ENCODE peak calls at places on chromosomes 4 and X, in six cellular contexts. W, A, T, I, J and O are unnamed samples. For H4K20me1, the result is how much of the 10 kb centered on the place peaks cover.

GRCh38 chr4:133694416-133694815 is 507.2 kb downstream of the PABPC4L start:
- DNase-seq in W (no peak), A (no peak), T (no peak), I (no peak), J (no peak), O (no peak)

GRCh38 chr4:57682275-57682674 is 572.1 kb upstream of the IGFBP7 start:
- DNase-seq in W (no peak), A (no peak), T (no peak), I (no peak), J (no peak), O (no peak)

GRCh38 chrX:134636859-134637258 is 21.4 kb downstream of the PLAC1 start:
- DNase-seq in W (no peak), A (peak), T (no peak), I (no peak), J (no peak), O (no peak)

GRCh38 chr4:83582289-83582756 is 46.4 kb downstream of the GPAT3 start:
- DNase-seq in W (no peak), A (peak), T (no peak), I (peak), J (no peak), O (peak)

GRCh38 chr4:16597829-16598228 is 300.6 kb downstream of the LDB2 start:
- DNase-seq in W (peak), A (no peak), T (peak), I (no peak), J (no peak), O (peak)

GRCh38 chr4:76200771-76201224 is 12.8 kb downstream of the SCARB2 start:
- DNase-seq in W (peak), A (no peak), T (no peak), I (no peak), J (no peak), O (peak)

GRCh38 chr4:184450045-184450444 is 24.3 kb downstream of the IRF2 start:
- DNase-seq in W (no peak), A (peak), T (no peak), I (no peak), J (no peak), O (no peak)

GRCh38 chr4:118351851-118352827 is 664 bp downstream of the PRSS12 start:
- DNase-seq in W (peak), A (peak), T (peak), I (no peak), J (no peak), O (peak)

GRCh38 chrX:147476008-147476407 is 435.7 kb upstream of the FMR1 start:
- DNase-seq in W (peak), A (no peak), T (peak), I (peak), J (no peak), O (peak)

GRCh38 chr4:30429813-30430466 is 290.2 kb upstream of the PCDH7 start:
- DNase-seq in W (no peak), A (peak), T (no peak), I (no peak), J (no peak), O (peak)

GRCh38 chr4:109352941-109353340 is 50.5 kb upstream of the COL25A1 start:
- DNase-seq in W (no peak), A (no peak), T (no peak), I (no peak), J (no peak), O (no peak)

GRCh38 chr4:7522452-7522851 is 87.7 kb upstream of the PSAPL1 start:
- DNase-seq in W (no peak), A (no peak), T (no peak), I (no peak), J (no peak), O (no peak)

GRCh38 chrX:124098089-124098488 is 136.6 kb downstream of the STAG2 start:
- DNase-seq in W (peak), A (peak), T (peak), I (peak), J (no peak), O (peak)

GRCh38 chr4:68342139-68342538 is 7.8 kb downstream of the YTHDC1 start:
- DNase-seq in W (no peak), A (peak), T (peak), I (no peak), J (no peak), O (peak)

GRCh38 chr4:145178740-145179139 is 1.6 kb downstream of the OTUD4 start:
- DNase-seq in W (no peak), A (no peak), T (no peak), I (peak), J (no peak), O (no peak)

GRCh38 chr4:78214078-78214477 is 157.0 kb downstream of the FRAS1 start:
- DNase-seq in W (no peak), A (no peak), T (no peak), I (no peak), J (no peak), O (no peak)

GRCh38 chr4:28378109-28378830 is 1517.6 kb downstream of the STIM2 start:
- DNase-seq in W (no peak), A (no peak), T (peak), I (no peak), J (no peak), O (no peak)

GRCh38 chrX:153397256-153397960 is 3.7 kb downstream of the PNMA6E start:
- DNase-seq in W (no peak), A (no peak), T (no peak), I (peak), J (no peak), O (no peak)

GRCh38 chr4:141375855-141376254 is 155.2 kb downstream of the ZNF330 start:
- DNase-seq in W (peak), A (peak), T (peak), I (no peak), J (peak), O (peak)

GRCh38 chr4:117800636-117801035 is 233.7 kb upstream of the NDST3 start:
- DNase-seq in W (no peak), A (no peak), T (no peak), I (no peak), J (no peak), O (no peak)

GRCh38 chr4:76526585-76526990 is 91.6 kb downstream of the SHROOM3 start:
- DNase-seq in W (peak), A (no peak), T (peak), I (no peak), J (peak), O (peak)

GRCh38 chr4:56958111-56958517 is 19.3 kb downstream of the NOA1 start:
- DNase-seq in W (no peak), A (peak), T (no peak), I (no peak), J (no peak), O (peak)

GRCh38 chr4:156774422-156774821 is 197.2 kb downstream of the PDGFC start:
- DNase-seq in W (peak), A (peak), T (no peak), I (no peak), J (no peak), O (peak)

GRCh38 chr4:125070869-125071268 is 243.9 kb upstream of the FAT4 start:
- DNase-seq in W (no peak), A (no peak), T (no peak), I (no peak), J (no peak), O (no peak)

GRCh38 chr4:826508-827208 is 729 bp upstream of the CPLX1 start:
- DNase-seq in W (no peak), A (no peak), T (peak), I (no peak), J (no peak), O (peak)

GRCh38 chr4:10098770-10099139 is 17.8 kb downstream of the WDR1 start:
- DNase-seq in W (no peak), A (peak), T (no peak), I (no peak), J (no peak), O (no peak)

GRCh38 chr4:10102193-10102980 is 14.2 kb downstream of the WDR1 start:
- DNase-seq in W (no peak), A (no peak), T (peak), I (no peak), J (no peak), O (no peak)

GRCh38 chr4:10099521-10100325 is 16.9 kb downstream of the WDR1 start:
- DNase-seq in W (no peak), A (no peak), T (peak), I (no peak), J (no peak), O (no peak)

GRCh38 chr4:10101559-10102192 is 14.9 kb downstream of the WDR1 start:
- DNase-seq in W (no peak), A (peak), T (no peak), I (no peak), J (no peak), O (no peak)

DNA sequence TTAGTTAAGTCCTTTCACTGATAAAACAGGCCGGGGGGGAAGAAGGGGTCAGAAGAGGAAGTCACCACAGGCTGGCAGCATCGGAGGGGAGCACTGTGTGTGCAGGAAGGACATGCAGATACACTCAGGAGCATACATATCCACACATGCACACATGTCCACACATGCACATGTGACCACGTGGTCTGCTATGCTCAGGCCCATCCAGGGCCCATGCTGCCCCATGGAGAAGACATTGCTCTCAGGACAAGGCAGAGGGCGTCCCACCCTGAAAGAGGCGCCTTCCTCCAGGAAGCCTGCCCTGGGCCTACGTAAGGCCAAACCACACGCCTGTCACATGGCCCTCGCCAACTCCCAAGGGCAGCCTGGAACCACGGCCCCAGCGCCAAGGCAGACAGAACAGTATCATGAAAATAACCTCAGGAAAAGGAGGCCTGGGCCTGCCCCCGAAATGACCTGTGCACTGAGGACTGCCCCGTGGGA is 15.8 kb downstream of the WDR1 start:
- DNase-seq in W (no peak), A (no peak), T (no peak), I (no peak), J (no peak), O (no peak)
- H4K20me1 ChIP-seq in W (under half), A (under half), T (half or more), I (half or more), J (under half), O (half or more)

GRCh38 chr4:55397024-55397520 is 1.3 kb downstream of the TMEM165 start:
- DNase-seq in W (no peak), A (no peak), T (no peak), I (peak), J (no peak), O (peak)
- H4K20me1 ChIP-seq in W (under half), A (under half), T (under half), I (under half), J (under half), O (under half)

GRCh38 chr4:25466966-25467697 is 90.1 kb downstream of the ANAPC4 start:
- DNase-seq in W (no peak), A (no peak), T (no peak), I (no peak), J (no peak), O (no peak)

DNA sequence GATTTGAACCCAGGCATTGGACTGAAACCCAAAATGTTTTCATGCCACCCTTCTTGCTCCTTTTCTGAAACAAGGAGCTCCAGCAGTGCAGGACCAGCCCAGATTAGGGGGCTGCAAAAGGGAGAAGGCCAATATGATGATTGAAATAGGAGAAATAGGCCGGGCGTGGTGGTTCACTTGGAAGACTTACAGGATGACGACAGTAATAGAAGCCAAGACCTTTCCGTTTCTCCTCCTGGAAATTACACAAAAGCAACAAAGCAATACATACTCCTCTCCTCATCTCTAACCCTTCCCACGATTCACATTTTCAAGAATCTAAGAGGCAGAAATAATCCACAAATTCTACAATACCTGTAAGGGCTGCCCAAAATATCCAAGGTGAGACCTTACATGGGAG is 90.8 kb downstream of the ANAPC4 start:
- DNase-seq in W (no peak), A (no peak), T (no peak), I (no peak), J (no peak), O (no peak)
- H4K20me1 ChIP-seq in W (under half), A (under half), T (under half), I (under half), J (under half), O (under half)

GRCh38 chr4:55396305-55397023 is 707 bp downstream of the TMEM165 start:
- DNase-seq in W (peak), A (peak), T (peak), I (peak), J (no peak), O (peak)

GRCh38 chr4:55397521-55398321 is 2.0 kb downstream of the TMEM165 start:
- DNase-seq in W (no peak), A (peak), T (peak), I (no peak), J (peak), O (peak)

GRCh38 chr4:55398966-55399365 is 3.2 kb downstream of the TMEM165 start:
- DNase-seq in W (peak), A (no peak), T (peak), I (no peak), J (no peak), O (no peak)

GRCh38 chr4:55399581-55399980 is 3.8 kb downstream of the TMEM165 start:
- DNase-seq in W (no peak), A (no peak), T (no peak), I (no peak), J (no peak), O (no peak)

DNA sequence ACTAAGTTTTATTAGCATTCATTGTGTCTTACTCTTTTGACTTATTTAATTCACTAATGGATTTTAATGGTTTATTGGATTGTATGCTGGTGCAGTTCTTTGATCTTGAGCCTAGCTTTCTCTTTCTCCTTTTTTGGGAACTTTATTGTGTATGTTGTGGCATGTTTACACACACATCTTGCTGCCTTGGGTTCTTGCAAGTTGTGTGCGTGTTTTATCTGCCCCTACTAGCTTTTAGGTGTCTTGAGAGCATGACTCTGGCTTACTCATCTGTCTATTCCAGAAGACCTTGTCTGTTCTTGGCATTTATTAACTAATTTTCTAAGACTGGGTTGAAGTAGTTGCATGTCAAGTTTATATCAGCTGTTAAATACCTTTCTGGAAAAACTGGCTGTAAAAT is 2.7 kb downstream of the TMEM165 start:
- DNase-seq in W (no peak), A (peak), T (no peak), I (no peak), J (peak), O (peak)
- H4K20me1 ChIP-seq in W (under half), A (under half), T (under half), I (under half), J (under half), O (under half)

GRCh38 chrX:140342410-140342809 is 162.5 kb downstream of the SOX3 start:
- DNase-seq in W (no peak), A (no peak), T (no peak), I (no peak), J (no peak), O (no peak)
- H4K20me1 ChIP-seq in W (under half), A (under half), T (under half), I (under half), J (under half), O (under half)

DNA sequence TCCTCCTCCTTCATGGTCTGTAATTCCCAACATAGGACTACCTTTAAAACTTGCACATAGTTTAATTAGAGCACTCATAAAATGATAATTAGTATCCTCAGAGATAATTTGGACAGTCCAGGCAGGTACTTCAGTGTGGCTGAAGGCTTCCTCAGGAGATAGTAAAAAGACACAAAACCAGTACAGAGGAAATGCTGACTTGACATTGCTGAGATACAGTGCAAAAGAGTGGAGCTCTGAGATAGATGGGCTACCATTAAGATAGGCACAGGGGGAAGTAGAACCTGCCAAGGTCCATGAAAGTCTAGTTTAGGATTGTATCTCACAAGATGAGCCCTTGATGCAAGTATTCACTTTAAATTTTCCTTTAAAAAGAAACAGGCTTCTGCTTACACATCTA is 91.0 kb downstream of the USP9X start:
- DNase-seq in W (no peak), A (no peak), T (no peak), I (no peak), J (no peak), O (no peak)
- H4K20me1 ChIP-seq in W (under half), A (under half), T (under half), I (under half), J (under half), O (under half)